ENCODE peak calls at places on chromosomes 13 and 19, in nine cellular contexts. U, I, Q, V, H, B, W, M and S are unnamed samples.

GRCh38 chr13:109759609-109760008 is 26.8 kb downstream of the IRS2 start:
- DNase-seq in H (no peak), B (no peak), W (no peak), V (no peak), Q (no peak), I (no peak), U (no peak), M (no peak), S (no peak)

GRCh38 chr19:13487985-13488384 is 18.3 kb downstream of the CACNA1A start:
- DNase-seq in W (no peak), U (no peak), Q (no peak), V (no peak), M (no peak), I (no peak), B (no peak), H (no peak), S (no peak)

GRCh38 chr13:20984879-20985278 is 76.5 kb downstream of the LATS2 start:
- DNase-seq in M (no peak), W (no peak), U (no peak), B (no peak), H (no peak), Q (no peak), V (no peak), I (no peak), S (no peak)

GRCh38 chr13:99830931-99831330 is 140.6 kb downstream of the ZIC5 start:
- DNase-seq in B (no peak), H (no peak), U (no peak), M (no peak), V (no peak), Q (no peak), W (no peak), I (no peak), S (no peak)

GRCh38 chr13:59546178-59546577 is 617.5 kb downstream of the DIAPH3 start:
- DNase-seq in H (no peak), Q (no peak), I (no peak), M (no peak), V (no peak), U (no peak), B (no peak), W (no peak), S (no peak)

GRCh38 chr13:113901231-113901630 is 37.4 kb upstream of the GAS6 start:
- DNase-seq in U (peak; percentile 76), W (no peak), B (no peak), M (no peak), H (no peak), V (no peak), Q (no peak), I (no peak), S (no peak)

GRCh38 chr19:48123907-48124675 is 13.5 kb upstream of the PLA2G4C start:
- DNase-seq in U (no peak), B (no peak), I (peak; percentile 33), M (no peak), W (no peak), V (no peak), H (no peak), Q (no peak), S (peak; percentile 62)

GRCh38 chr13:64546371-64546770 is 2683.8 kb downstream of the PCDH9 start:
- DNase-seq in Q (no peak), V (no peak), B (no peak), H (no peak), W (no peak), I (no peak), U (no peak), M (no peak), S (no peak)

GRCh38 chr13:43760257-43760656 is 26.5 kb downstream of the ENOX1 start:
- DNase-seq in H (no peak), B (no peak), M (no peak), Q (no peak), U (no peak), W (no peak), V (peak; percentile 62), I (no peak), S (no peak)

GRCh38 chr19:1904385-1905070 is 671 bp upstream of the ADAT3 start:
- DNase-seq in H (no peak), U (peak; percentile 82), W (peak; percentile 37), I (no peak), Q (no peak), V (no peak), M (no peak), B (peak; percentile 55), S (peak; percentile 74)

GRCh38 chr13:111559612-111560423 is 239.4 kb downstream of the TEX29 start:
- DNase-seq in M (no peak), U (no peak), I (no peak), V (no peak), W (no peak), H (no peak), Q (no peak), B (no peak), S (no peak)

GRCh38 chr13:110233181-110233641 is 73.7 kb downstream of the COL4A1 start:
- DNase-seq in I (no peak), V (no peak), H (no peak), W (no peak), B (no peak), M (no peak), U (peak; percentile 78), Q (no peak), S (no peak)

GRCh38 chr13:40776681-40777165 is 5.7 kb upstream of the MRPS31 start:
- DNase-seq in M (peak; percentile 38), H (no peak), Q (peak; percentile 74), B (no peak), I (no peak), V (peak; percentile 6), W (no peak), U (peak; percentile 76), S (no peak)

GRCh38 chr13:53073711-53074110 is 45.1 kb downstream of the OLFM4 start:
- DNase-seq in I (no peak), W (no peak), V (no peak), H (no peak), M (no peak), U (no peak), B (no peak), Q (no peak), S (no peak)

GRCh38 chr19:47032171-47032811 is 12.7 kb downstream of the NPAS1 start:
- DNase-seq in M (peak; percentile 66), Q (peak; percentile 69), V (peak; percentile 18), B (peak; percentile 53), W (peak; percentile 70), I (no peak), H (peak; percentile 4), U (no peak), S (peak; percentile 84)

GRCh38 chr19:33388817-33389573 is 15.5 kb downstream of the CEBPG start:
- DNase-seq in Q (no peak), V (no peak), I (no peak), B (no peak), M (no peak), U (no peak), H (no peak), W (no peak), S (peak; percentile 12)

GRCh38 chr13:47211106-47211505 is 314.3 kb upstream of the HTR2A start:
- DNase-seq in U (peak; percentile 51), Q (no peak), B (no peak), V (no peak), H (no peak), M (no peak), I (peak; percentile 31), W (no peak), S (no peak)